ENCODE peak calls at places on chromosomes 1 and 21, in eight cellular contexts. S is EL, Q is SK-N-DZ, T is AG10803, R is Panc1, F is stomach, J is skeletal muscle cell, B is mucosa of descending colon. C is an unnamed sample.

GRCh38 chr1:154420172-154420571 is 15.0 kb downstream of the IL6R start:
- DNase-seq in S (peak; percentile 85), Q (no peak), T (peak; percentile 88), R (peak; percentile 75), F (peak; percentile 72), J (peak; percentile 83), B (peak; percentile 86), C (peak; percentile 80)

GRCh38 chr1:235366286-235366685 is 941 bp upstream of the TBCE start:
- DNase-seq in S (no peak), Q (no peak), T (no peak), R (no peak), F (no peak), J (no peak), B (no peak), C (no peak)

GRCh38 chr1:191669629-191670028 is 488.6 kb upstream of the RGS18 start:
- DNase-seq in S (peak; percentile 41), Q (no peak), T (no peak), R (no peak), F (no peak), J (no peak), B (no peak), C (no peak)

GRCh38 chr1:104991702-104992101 is 1242.0 kb downstream of the AMY1C start:
- DNase-seq in S (no peak), Q (no peak), T (no peak), R (no peak), F (no peak), J (no peak), B (no peak), C (no peak)

GRCh38 chr1:168920456-168921094 is 185.9 kb upstream of the ATP1B1 start:
- DNase-seq in S (no peak), Q (no peak), T (peak; percentile 1), R (peak; percentile 88), F (peak; percentile 37), J (peak; percentile 3), B (no peak), C (no peak)

GRCh38 chr1:87826639-87827345 is 498.1 kb downstream of the LMO4 start:
- DNase-seq in S (peak; percentile 62), Q (no peak), T (peak; percentile 83), R (no peak), F (no peak), J (peak; percentile 60), B (peak; percentile 38), C (peak; percentile 41)

GRCh38 chr1:186486061-186486460 is 25.1 kb upstream of the PDC start:
- DNase-seq in S (no peak), Q (no peak), T (no peak), R (no peak), F (no peak), J (no peak), B (no peak), C (no peak)

GRCh38 chr1:100265562-100265930 is 470 bp upstream of the RTCA start:
- DNase-seq in S (no peak), Q (peak; percentile 1), T (peak; percentile 48), R (no peak), F (no peak), J (no peak), B (no peak), C (peak; percentile 51)

GRCh38 chr1:12067900-12068821 is 5.1 kb downstream of the TNFRSF8 start:
- DNase-seq in S (peak; percentile 74), Q (no peak), T (peak; percentile 52), R (no peak), F (no peak), J (no peak), B (no peak), C (no peak)

GRCh38 chr1:17119076-17119743 is at the start of gene PADI2:
- DNase-seq in S (peak; percentile 57), Q (no peak), T (peak; percentile 13), R (no peak), F (peak; percentile 71), J (no peak), B (peak; percentile 88), C (peak; percentile 55)

GRCh38 chr1:90561926-90562325 is 155.2 kb downstream of the BARHL2 start:
- DNase-seq in S (no peak), Q (no peak), T (no peak), R (no peak), F (no peak), J (no peak), B (no peak), C (no peak)

GRCh38 chr1:199218065-199218464 is 579.2 kb downstream of the PTPRC start:
- DNase-seq in S (no peak), Q (no peak), T (no peak), R (no peak), F (no peak), J (no peak), B (peak; percentile 14), C (no peak)

GRCh38 chr1:185159966-185160365 is 3.0 kb downstream of the SWT1 start:
- DNase-seq in S (peak; percentile 10), Q (no peak), T (no peak), R (no peak), F (no peak), J (no peak), B (no peak), C (peak; percentile 34)

GRCh38 chr1:40783001-40783905 is at the start of gene KCNQ4:
- DNase-seq in S (peak; percentile 36), Q (no peak), T (no peak), R (no peak), F (peak; percentile 77), J (no peak), B (peak; percentile 72), C (no peak)

GRCh38 chr1:199855580-199855979 is 171.9 kb upstream of the NR5A2 start:
- DNase-seq in S (peak; percentile 70), Q (no peak), T (peak; percentile 41), R (no peak), F (no peak), J (no peak), B (no peak), C (peak; percentile 90)

GRCh38 chr1:219537182-219537581 is 75.7 kb downstream of the ZC3H11B start:
- DNase-seq in S (no peak), Q (peak; percentile 86), T (no peak), R (no peak), F (no peak), J (no peak), B (no peak), C (no peak)

GRCh38 chr1:179178135-179178630 is 51.3 kb downstream of the ABL2 start:
- DNase-seq in S (peak; percentile 49), Q (no peak), T (peak; percentile 25), R (no peak), F (no peak), J (no peak), B (no peak), C (no peak)

GRCh38 chr21:26124896-26125295 is 45.7 kb downstream of the APP start:
- DNase-seq in S (no peak), Q (no peak), T (no peak), R (no peak), F (no peak), J (no peak), B (no peak), C (no peak)

GRCh38 chr21:21397464-21397863 is 399.3 kb downstream of the NCAM2 start:
- DNase-seq in S (no peak), Q (no peak), T (no peak), R (no peak), F (no peak), J (no peak), B (no peak), C (no peak)

GRCh38 chr1:204080163-204080903 is 7.4 kb downstream of the SOX13 start:
- DNase-seq in S (peak; percentile 92), Q (no peak), T (peak; percentile 89), R (no peak), F (peak; percentile 94), J (peak; percentile 73), B (peak; percentile 89), C (peak; percentile 80)

GRCh38 chr1:21397813-21398188 is 42.1 kb upstream of the NBPF3 start:
- DNase-seq in S (no peak), Q (peak; percentile 21), T (no peak), R (no peak), F (no peak), J (no peak), B (no peak), C (no peak)

GRCh38 chr1:11046625-11047365 is at the start of gene MASP2:
- DNase-seq in S (no peak), Q (no peak), T (no peak), R (no peak), F (no peak), J (no peak), B (no peak), C (no peak)

GRCh38 chr1:156025873-156026272 is 5.1 kb upstream of the SSR2 start:
- DNase-seq in S (peak; percentile 31), Q (peak; percentile 83), T (no peak), R (no peak), F (peak; percentile 75), J (no peak), B (no peak), C (peak; percentile 48)

GRCh38 chr1:241447056-241447649 is 72.4 kb downstream of the FH start:
- DNase-seq in S (no peak), Q (peak; percentile 87), T (no peak), R (no peak), F (no peak), J (no peak), B (no peak), C (peak; percentile 26)

GRCh38 chr1:20033396-20033795 is 36.6 kb upstream of the PLA2G5 start:
- DNase-seq in S (no peak), Q (no peak), T (no peak), R (no peak), F (no peak), J (no peak), B (no peak), C (no peak)

GRCh38 chr1:229105822-229106525 is 164.9 kb upstream of the RAB4A start:
- DNase-seq in S (no peak), Q (no peak), T (no peak), R (no peak), F (no peak), J (no peak), B (no peak), C (no peak)

GRCh38 chr1:76330993-76331603 is 256.6 kb downstream of the ST6GALNAC3 start:
- DNase-seq in S (peak; percentile 60), Q (peak; percentile 55), T (peak; percentile 79), R (peak; percentile 32), F (no peak), J (peak; percentile 27), B (no peak), C (peak; percentile 57)

GRCh38 chr21:39125752-39126485 is 57.3 kb downstream of the PSMG1 start:
- DNase-seq in S (peak; percentile 67), Q (peak; percentile 62), T (peak; percentile 69), R (peak; percentile 30), F (peak; percentile 55), J (no peak), B (peak; percentile 62), C (peak; percentile 70)

GRCh38 chr21:41763398-41763931 is 3.4 kb downstream of the RIPK4 start:
- DNase-seq in S (no peak), Q (no peak), T (no peak), R (no peak), F (no peak), J (no peak), B (no peak), C (no peak)

GRCh38 chr1:104163912-104164476 is 414.3 kb downstream of the AMY1C start:
- DNase-seq in S (no peak), Q (no peak), T (no peak), R (no peak), F (no peak), J (no peak), B (no peak), C (no peak)

C was measured in RPMI7951.